ENCODE peak calls at places on chromosomes 13 and 19, in four cellular contexts. One of them, this sample, is unnamed.

GRCh38 chr13:107581009-107581408 is 634.3 kb downstream of the LIG4 start:
- DNase-seq in stimulated activated CD8-positive, alpha-beta memory T cell treated with anti-CD3 and anti-CD28 coated beads, Interleukin-7, amount 100 ng/mL, for 24 hours: no peak
- DNase-seq in astrocyte: no peak
- DNase-seq in fibroblast of pulmonary artery: no peak
- DNase-seq in this sample: no peak

GRCh38 chr19:1408300-1409203 is 1.2 kb downstream of the DAZAP1 start:
- DNase-seq in stimulated activated CD8-positive, alpha-beta memory T cell treated with anti-CD3 and anti-CD28 coated beads, Interleukin-7, amount 100 ng/mL, for 24 hours: no peak
- DNase-seq in astrocyte: peak
- DNase-seq in fibroblast of pulmonary artery: peak
- DNase-seq in this sample: no peak

GRCh38 chr13:39448831-39449230 is 154.2 kb downstream of the LHFPL6 start:
- DNase-seq in astrocyte: no peak
- DNase-seq in stimulated activated CD8-positive, alpha-beta memory T cell treated with anti-CD3 and anti-CD28 coated beads, Interleukin-7, amount 100 ng/mL, for 24 hours: no peak
- DNase-seq in fibroblast of pulmonary artery: no peak
- DNase-seq in this sample: no peak

GRCh38 chr13:89401209-89401810 is 1730.1 kb downstream of the SLITRK5 start:
- DNase-seq in astrocyte: peak
- DNase-seq in fibroblast of pulmonary artery: peak
- DNase-seq in stimulated activated CD8-positive, alpha-beta memory T cell treated with anti-CD3 and anti-CD28 coated beads, Interleukin-7, amount 100 ng/mL, for 24 hours: no peak
- DNase-seq in this sample: no peak

GRCh38 chr19:437027-437426 is 23.8 kb downstream of the SHC2 start:
- DNase-seq in stimulated activated CD8-positive, alpha-beta memory T cell treated with anti-CD3 and anti-CD28 coated beads, Interleukin-7, amount 100 ng/mL, for 24 hours: no peak
- DNase-seq in fibroblast of pulmonary artery: no peak
- DNase-seq in astrocyte: no peak
- DNase-seq in this sample: no peak

GRCh38 chr19:35306473-35307246 is 14.7 kb downstream of the MAG start:
- DNase-seq in astrocyte: no peak
- DNase-seq in stimulated activated CD8-positive, alpha-beta memory T cell treated with anti-CD3 and anti-CD28 coated beads, Interleukin-7, amount 100 ng/mL, for 24 hours: no peak
- DNase-seq in fibroblast of pulmonary artery: no peak
- DNase-seq in this sample: no peak

GRCh38 chr19:52369463-52370340 is at the start of gene ZNF880:
- DNase-seq in fibroblast of pulmonary artery: peak
- DNase-seq in stimulated activated CD8-positive, alpha-beta memory T cell treated with anti-CD3 and anti-CD28 coated beads, Interleukin-7, amount 100 ng/mL, for 24 hours: peak
- DNase-seq in astrocyte: peak
- DNase-seq in this sample: peak

GRCh38 chr19:50548191-50549058 is 19.8 kb downstream of the LRRC4B start:
- DNase-seq in fibroblast of pulmonary artery: no peak
- DNase-seq in astrocyte: no peak
- DNase-seq in stimulated activated CD8-positive, alpha-beta memory T cell treated with anti-CD3 and anti-CD28 coated beads, Interleukin-7, amount 100 ng/mL, for 24 hours: no peak
- DNase-seq in this sample: no peak

GRCh38 chr19:30206187-30206586 is 166.0 kb upstream of the ZNF536 start:
- DNase-seq in astrocyte: no peak
- DNase-seq in fibroblast of pulmonary artery: no peak
- DNase-seq in stimulated activated CD8-positive, alpha-beta memory T cell treated with anti-CD3 and anti-CD28 coated beads, Interleukin-7, amount 100 ng/mL, for 24 hours: no peak
- DNase-seq in this sample: no peak

GRCh38 chr19:41555752-41556151 is 20.2 kb upstream of the CEACAM21 start:
- DNase-seq in fibroblast of pulmonary artery: no peak
- DNase-seq in stimulated activated CD8-positive, alpha-beta memory T cell treated with anti-CD3 and anti-CD28 coated beads, Interleukin-7, amount 100 ng/mL, for 24 hours: no peak
- DNase-seq in astrocyte: no peak
- DNase-seq in this sample: no peak

GRCh38 chr19:15091918-15092753 is 10.1 kb downstream of the OR1I1 start:
- DNase-seq in fibroblast of pulmonary artery: peak
- DNase-seq in astrocyte: peak
- DNase-seq in stimulated activated CD8-positive, alpha-beta memory T cell treated with anti-CD3 and anti-CD28 coated beads, Interleukin-7, amount 100 ng/mL, for 24 hours: no peak
- DNase-seq in this sample: no peak

GRCh38 chr13:112143046-112143752 is 76.2 kb downstream of the SOX1 start:
- DNase-seq in astrocyte: no peak
- DNase-seq in fibroblast of pulmonary artery: no peak
- DNase-seq in stimulated activated CD8-positive, alpha-beta memory T cell treated with anti-CD3 and anti-CD28 coated beads, Interleukin-7, amount 100 ng/mL, for 24 hours: no peak
- DNase-seq in this sample: no peak

GRCh38 chr13:72390909-72391308 is 336.5 kb downstream of the MZT1 start:
- DNase-seq in stimulated activated CD8-positive, alpha-beta memory T cell treated with anti-CD3 and anti-CD28 coated beads, Interleukin-7, amount 100 ng/mL, for 24 hours: no peak
- DNase-seq in fibroblast of pulmonary artery: peak
- DNase-seq in astrocyte: peak
- DNase-seq in this sample: no peak

GRCh38 chr13:102555914-102556553 is 40.8 kb upstream of the TPP2 start:
- DNase-seq in fibroblast of pulmonary artery: peak
- DNase-seq in astrocyte: peak
- DNase-seq in stimulated activated CD8-positive, alpha-beta memory T cell treated with anti-CD3 and anti-CD28 coated beads, Interleukin-7, amount 100 ng/mL, for 24 hours: no peak
- DNase-seq in this sample: no peak

GRCh38 chr13:44388427-44388826 is 14.8 kb downstream of the SERP2 start:
- DNase-seq in astrocyte: no peak
- DNase-seq in stimulated activated CD8-positive, alpha-beta memory T cell treated with anti-CD3 and anti-CD28 coated beads, Interleukin-7, amount 100 ng/mL, for 24 hours: no peak
- DNase-seq in fibroblast of pulmonary artery: no peak
- DNase-seq in this sample: no peak

GRCh38 chr13:105827074-105827473 is 708.4 kb downstream of the EFNB2 start:
- DNase-seq in stimulated activated CD8-positive, alpha-beta memory T cell treated with anti-CD3 and anti-CD28 coated beads, Interleukin-7, amount 100 ng/mL, for 24 hours: no peak
- DNase-seq in astrocyte: no peak
- DNase-seq in fibroblast of pulmonary artery: no peak
- DNase-seq in this sample: no peak

GRCh38 chr19:5974721-5975387 is 3.1 kb downstream of the RANBP3 start:
- DNase-seq in astrocyte: no peak
- DNase-seq in stimulated activated CD8-positive, alpha-beta memory T cell treated with anti-CD3 and anti-CD28 coated beads, Interleukin-7, amount 100 ng/mL, for 24 hours: no peak
- DNase-seq in fibroblast of pulmonary artery: no peak
- DNase-seq in this sample: no peak

GRCh38 chr13:108961542-108962125 is 332.2 kb downstream of the MYO16 start:
- DNase-seq in stimulated activated CD8-positive, alpha-beta memory T cell treated with anti-CD3 and anti-CD28 coated beads, Interleukin-7, amount 100 ng/mL, for 24 hours: no peak
- DNase-seq in fibroblast of pulmonary artery: peak
- DNase-seq in astrocyte: peak
- DNase-seq in this sample: no peak

GRCh38 chr19:58022283-58022660 is 11.6 kb upstream of the ZSCAN1 start:
- DNase-seq in stimulated activated CD8-positive, alpha-beta memory T cell treated with anti-CD3 and anti-CD28 coated beads, Interleukin-7, amount 100 ng/mL, for 24 hours: no peak
- DNase-seq in fibroblast of pulmonary artery: no peak
- DNase-seq in astrocyte: no peak
- DNase-seq in this sample: no peak

This sample was measured in D721Med.